ENCODE peak calls at places on chromosomes 12 and 14, in seven cellular contexts. R is gastrocnemius medialis, J is body of pancreas, E is K562, P is HCT116, K is stomach, W is heart left ventricle. B is an unnamed sample.

GRCh38 chr14:30580616-30581282 is 21.8 kb downstream of the G2E3 start:
- DNase-seq in P (no peak), J (no peak), R (no peak), E (no peak), K (no peak), W (no peak), B (no peak)

GRCh38 chr14:67538501-67538900 is 5.4 kb downstream of the PLEKHH1 start:
- DNase-seq in J (no peak), P (no peak), E (no peak), W (no peak), K (no peak), R (peak; percentile 58), B (no peak)

GRCh38 chr12:124277394-124278222 is 17.3 kb upstream of the RFLNA start:
- DNase-seq in J (no peak), R (no peak), E (no peak), W (no peak), P (no peak), K (peak; percentile 51), B (no peak)

GRCh38 chr14:69625299-69626131 is 14.1 kb downstream of the SUSD6 start:
- DNase-seq in R (peak; percentile 25), W (peak; percentile 69), P (no peak), K (peak; percentile 55), E (no peak), J (peak; percentile 48), B (peak; percentile 38)

GRCh38 chr14:59085207-59085739 is 103.2 kb upstream of the DAAM1 start:
- DNase-seq in E (no peak), J (no peak), R (no peak), W (no peak), P (no peak), K (no peak), B (no peak)

GRCh38 chr12:112617191-112617505 is 174.4 kb upstream of the RPH3A start:
- DNase-seq in R (no peak), E (no peak), W (no peak), J (no peak), K (no peak), P (no peak), B (no peak)

GRCh38 chr14:32620303-32620702 is 291.2 kb downstream of the AKAP6 start:
- DNase-seq in E (no peak), W (no peak), K (no peak), R (no peak), J (no peak), P (no peak), B (no peak)

GRCh38 chr12:45388545-45388944 is 172.7 kb downstream of the ANO6 start:
- DNase-seq in W (peak; percentile 22), R (no peak), P (peak; percentile 6), K (no peak), E (no peak), J (no peak), B (peak; percentile 67)

GRCh38 chr12:52260351-52261210 is 13.9 kb upstream of the KRT86 start:
- DNase-seq in W (no peak), R (no peak), P (no peak), E (no peak), K (no peak), J (no peak), B (no peak)

GRCh38 chr14:62759796-62760195 is 285.5 kb downstream of the KCNH5 start:
- DNase-seq in E (no peak), R (no peak), J (no peak), W (no peak), K (no peak), P (no peak), B (no peak)

GRCh38 chr12:20024194-20024593 is 344.1 kb upstream of the PDE3A start:
- DNase-seq in W (no peak), P (no peak), E (no peak), J (no peak), K (no peak), R (no peak), B (no peak)

GRCh38 chr12:121796855-121797751 is 3.6 kb upstream of the RHOF start:
- DNase-seq in R (peak; percentile 91), W (peak; percentile 95), J (peak; percentile 100), E (peak; percentile 75), P (peak; percentile 84), K (peak; percentile 98), B (peak; percentile 96)

GRCh38 chr14:24353551-24354529 is 14.0 kb upstream of the RIPK3 start:
- DNase-seq in K (no peak), R (no peak), J (no peak), W (no peak), E (no peak), P (no peak), B (no peak)

GRCh38 chr12:115468087-115468510 is 784.1 kb upstream of the TBX3 start:
- DNase-seq in R (no peak), E (no peak), W (no peak), P (no peak), J (peak; percentile 18), K (peak; percentile 67), B (no peak)
- TF ChIP-seq POLR2A in R (no peak), E (no peak), W (no peak), P (no peak), J (no peak), K (no peak), B (no peak)

GRCh38 chr14:99200654-99201005 is 71.4 kb downstream of the BCL11B start:
- DNase-seq in K (no peak), P (no peak), J (no peak), R (no peak), E (no peak), W (no peak), B (no peak)
- H3K4me1 ChIP-seq in K (peaks cover 5% of the 10 kb centered on the region), P (no peaks in the 10 kb centered on the region), J (peaks cover 2% of the 10 kb centered on the region), R (peaks cover 9% of the 10 kb centered on the region), E (no peaks in the 10 kb centered on the region), W (no peaks in the 10 kb centered on the region), B (no peaks in the 10 kb centered on the region)

GRCh38 chr12:6540181-6540877 is 6.0 kb downstream of the GAPDH start:
- DNase-seq in J (peak; percentile 49), E (peak; percentile 60), W (peak; percentile 87), R (peak; percentile 78), K (peak; percentile 78), P (peak; percentile 67), B (peak; percentile 80)
- TF ChIP-seq POLR2A in J (no peak), E (no peak), W (no peak), R (no peak), K (no peak), P (no peak), B (no peak)

GRCh38 chr14:104644656-104645055 is 40.1 kb upstream of the TMEM179 start:
- DNase-seq in E (no peak), K (no peak), J (no peak), P (no peak), W (no peak), R (no peak), B (no peak)

GRCh38 chr14:104644236-104644635 is 39.7 kb upstream of the TMEM179 start:
- DNase-seq in P (no peak), J (no peak), R (no peak), K (no peak), E (no peak), W (no peak), B (no peak)

GRCh38 chr14:104650981-104651875 is 38.2 kb upstream of the INF2 start:
- DNase-seq in R (no peak), J (no peak), K (no peak), W (no peak), P (no peak), E (no peak), B (no peak)

GRCh38 chr14:104650057-104650980 is 39.1 kb upstream of the INF2 start:
- DNase-seq in E (peak; percentile 85), K (peak; percentile 69), W (peak; percentile 67), R (no peak), P (no peak), J (peak; percentile 71), B (peak; percentile 82)

GRCh38 chr14:104647467-104648063 is 41.9 kb upstream of the INF2 start:
- DNase-seq in E (no peak), J (no peak), R (no peak), W (no peak), K (no peak), P (no peak), B (no peak)
- H3K4me1 ChIP-seq in E (peaks cover 23% of the 10 kb centered on the region), J (peaks cover 10% of the 10 kb centered on the region), R (no peaks in the 10 kb centered on the region), W (peaks cover 22% of the 10 kb centered on the region), K (peaks cover 11% of the 10 kb centered on the region), P (peaks cover 10% of the 10 kb centered on the region), B (no peaks in the 10 kb centered on the region)

GRCh38 chr12:24909667-24910066 is 39.2 kb downstream of the BCAT1 start:
- DNase-seq in K (no peak), E (no peak), W (peak; percentile 20), J (peak; percentile 73), R (no peak), P (no peak), B (peak; percentile 36)

GRCh38 chr12:24911284-24911791 is 37.6 kb downstream of the BCAT1 start:
- DNase-seq in E (no peak), K (no peak), W (no peak), R (no peak), P (no peak), J (no peak), B (no peak)

GRCh38 chr12:24913130-24913529 is 35.8 kb downstream of the BCAT1 start:
- DNase-seq in E (no peak), W (no peak), K (no peak), P (no peak), R (no peak), J (no peak), B (no peak)

GRCh38 chr12:24915501-24915900 is 33.4 kb downstream of the BCAT1 start:
- DNase-seq in W (no peak), J (no peak), P (no peak), K (no peak), R (no peak), E (no peak), B (no peak)

GRCh38 chr12:24913953-24914352 is 34.9 kb downstream of the BCAT1 start:
- DNase-seq in J (no peak), E (no peak), W (no peak), P (no peak), K (no peak), R (no peak), B (no peak)
- TF ChIP-seq POLR2A in J (no peak), E (no peak), W (no peak), P (no peak), K (no peak), R (no peak), B (no peak)

GRCh38 chr12:2192231-2192630 is 139.4 kb downstream of the CACNA1C start:
- DNase-seq in P (no peak), K (no peak), R (no peak), W (no peak), E (no peak), J (no peak), B (no peak)

GRCh38 chr12:2194060-2194459 is 141.3 kb downstream of the CACNA1C start:
- DNase-seq in P (no peak), W (no peak), E (no peak), R (no peak), K (no peak), J (no peak), B (no peak)

GRCh38 chr12:2190896-2191533 is 138.2 kb downstream of the CACNA1C start:
- DNase-seq in J (no peak), K (no peak), E (no peak), P (no peak), W (no peak), R (no peak), B (no peak)

GRCh38 chr12:2190085-2190484 is 137.3 kb downstream of the CACNA1C start:
- DNase-seq in W (no peak), E (no peak), K (no peak), P (no peak), R (no peak), J (no peak), B (no peak)

GRCh38 chr12:2191534-2192153 is 138.9 kb downstream of the CACNA1C start:
- DNase-seq in E (no peak), K (no peak), R (no peak), J (no peak), P (no peak), W (no peak), B (no peak)
- H3K4me1 ChIP-seq in E (no peaks in the 10 kb centered on the region), K (peaks cover 11% of the 10 kb centered on the region), R (no peaks in the 10 kb centered on the region), J (no peaks in the 10 kb centered on the region), P (no peaks in the 10 kb centered on the region), W (peaks cover 19% of the 10 kb centered on the region), B (peaks cover 3% of the 10 kb centered on the region)

GRCh38 chr14:101476931-101477553 is 84.3 kb upstream of the DIO3 start:
- DNase-seq in K (peak; percentile 9), J (peak; percentile 92), P (peak; percentile 84), R (no peak), E (no peak), W (no peak), B (peak; percentile 10)
- TF ChIP-seq POLR2A in K (no peak), J (peak; percentile 51), P (peak; percentile 47), R (no peak), E (no peak), W (no peak), B (no peak)

B was measured in testis.